ENCODE peak calls at places on chromosomes 13 and 19, in five cellular contexts. J, P, Y, Z and M are unnamed samples.

GRCh38 chr19:1449467-1450442 is at the start of gene APC2:
- DNase-seq in J (no peak), P (no peak), Y (no peak), Z (peak; percentile 50), M (no peak)

GRCh38 chr13:78606471-78607408 is 3.4 kb upstream of the POU4F1 start:
- DNase-seq in J (no peak), P (no peak), Y (no peak), Z (no peak), M (no peak)

GRCh38 chr13:112885782-112886268 is 83.2 kb upstream of the MCF2L start:
- DNase-seq in J (peak; percentile 95), P (peak; percentile 15), Y (no peak), Z (peak; percentile 85), M (no peak)

GRCh38 chr19:19650331-19650730 is 6.9 kb upstream of the GMIP start:
- DNase-seq in J (no peak), P (no peak), Y (no peak), Z (no peak), M (no peak)

GRCh38 chr13:112781287-112781686 is 91.4 kb downstream of the ATP11A start:
- DNase-seq in J (no peak), P (no peak), Y (no peak), Z (no peak), M (no peak)

GRCh38 chr19:41449079-41449864 is 6.3 kb downstream of the ERICH4 start:
- DNase-seq in J (peak; percentile 67), P (no peak), Y (peak; percentile 48), Z (peak; percentile 66), M (peak; percentile 35)

GRCh38 chr13:19781526-19781925 is 1.2 kb downstream of the PSPC1 start:
- DNase-seq in J (no peak), P (no peak), Y (no peak), Z (peak; percentile 15), M (no peak)

GRCh38 chr13:95707442-95708389 is 30.8 kb downstream of the DNAJC3 start:
- DNase-seq in J (no peak), P (no peak), Y (no peak), Z (no peak), M (no peak)

GRCh38 chr13:44136693-44137268 is 236.8 kb upstream of the SERP2 start:
- DNase-seq in J (no peak), P (no peak), Y (no peak), Z (peak; percentile 66), M (no peak)